ENCODE peak calls at places on chromosomes 3 and 15, in nine cellular contexts. Z is NCI-H1092 treated with DMSO at 0.1 percent for 48 hours, W is psoas muscle, S is activated gamma-delta T cell treated with Interleukin-2 at 50 U/mL for 16 hours, J is lower leg skin, D is suprapubic skin, F is nucleus accumbens, Y is HTR-8/SVneo, P is anterior cingulate cortex. U is an unnamed sample.

GRCh38 chr3:156728267-156728985 is 54.0 kb downstream of the TIPARP start:
- DNase-seq in Z (peak), W (no peak), S (no peak), J (no peak), D (no peak), F (no peak), Y (no peak), P (no peak), U (no peak)

GRCh38 chr3:178320481-178321352 is 215.5 kb upstream of the KCNMB2 start:
- DNase-seq in Z (no peak), W (no peak), S (no peak), J (no peak), D (no peak), F (no peak), Y (no peak), P (peak), U (no peak)

GRCh38 chr3:48118322-48118721 is 69.9 kb downstream of the CDC25A start:
- DNase-seq in Z (no peak), W (no peak), S (no peak), J (no peak), D (no peak), F (no peak), Y (no peak), P (no peak), U (no peak)

GRCh38 chr3:58350627-58351013 is 17.9 kb downstream of the PXK start:
- DNase-seq in Z (no peak), W (no peak), S (no peak), J (no peak), D (no peak), F (no peak), Y (no peak), P (no peak), U (no peak)

GRCh38 chr15:62306851-62307504 is 141.9 kb upstream of the C2CD4B start:
- DNase-seq in Z (peak), W (peak), S (no peak), J (no peak), D (no peak), F (peak), Y (peak), P (peak), U (no peak)

GRCh38 chr15:53811530-53811929 is 52.1 kb upstream of the WDR72 start:
- DNase-seq in Z (peak), W (no peak), S (no peak), J (no peak), D (no peak), F (no peak), Y (no peak), P (no peak), U (no peak)

GRCh38 chr15:33150516-33150915 is 44.0 kb downstream of the FMN1 start:
- DNase-seq in Z (no peak), W (no peak), S (no peak), J (no peak), D (no peak), F (no peak), Y (no peak), P (no peak), U (no peak)

GRCh38 chr3:14146381-14147062 is 21.7 kb downstream of the TMEM43 start:
- DNase-seq in Z (no peak), W (no peak), S (no peak), J (peak), D (no peak), F (no peak), Y (no peak), P (no peak), U (no peak)

GRCh38 chr3:177928156-177928555 is 608.1 kb upstream of the KCNMB2 start:
- DNase-seq in Z (no peak), W (no peak), S (no peak), J (no peak), D (no peak), F (no peak), Y (no peak), P (no peak), U (no peak)

GRCh38 chr3:100048248-100048647 is 66.1 kb downstream of the FILIP1L start:
- DNase-seq in Z (no peak), W (no peak), S (no peak), J (no peak), D (no peak), F (no peak), Y (no peak), P (no peak), U (no peak)

GRCh38 chr15:63945005-63945788 is 101.1 kb downstream of the DAPK2 start:
- DNase-seq in Z (peak), W (peak), S (peak), J (peak), D (peak), F (peak), Y (peak), P (peak), U (peak)

GRCh38 chr3:12998648-12999047 is 74.6 kb downstream of the IQSEC1 start:
- DNase-seq in Z (no peak), W (no peak), S (no peak), J (no peak), D (peak), F (no peak), Y (no peak), P (no peak), U (no peak)

GRCh38 chr3:144028798-144029411 is 57.3 kb downstream of the DIPK2A start:
- DNase-seq in Z (no peak), W (no peak), S (no peak), J (no peak), D (no peak), F (no peak), Y (no peak), P (no peak), U (no peak)

U was measured in T follicular helper cell.